ENCODE peak calls at places on chromosomes 13 and 19, in seven cellular contexts. T is body of pancreas, A is LNCaP clone FGC, U is foreskin fibroblast, R is astrocyte of the cerebellum, W is heart left ventricle, F is transverse colon. Z is an unnamed sample.

GRCh38 chr13:73985789-73986188 is 148.4 kb downstream of the KLF12 start:
- DNase-seq in T (no peak), A (no peak), U (no peak), R (no peak), W (no peak), F (no peak), Z (no peak)

GRCh38 chr19:35549174-35549788 is 3.9 kb downstream of the TMEM147 start:
- DNase-seq in T (peak), A (no peak), U (peak), R (peak), W (peak), F (peak), Z (peak)

GRCh38 chr19:20247016-20247683 is 80.1 kb downstream of the ZNF486 start:
- DNase-seq in T (peak), A (peak), U (no peak), R (no peak), W (no peak), F (no peak), Z (peak)

GRCh38 chr13:32903720-32904119 is 112.5 kb upstream of the KL start:
- DNase-seq in T (peak), A (no peak), U (no peak), R (no peak), W (peak), F (no peak), Z (no peak)

GRCh38 chr19:50368649-50369570 is 3.5 kb upstream of the NAPSA start:
- DNase-seq in T (peak), A (peak), U (peak), R (peak), W (peak), F (peak), Z (peak)

GRCh38 chr19:16530540-16531379 is 11.5 kb downstream of the CHERP start:
- DNase-seq in T (no peak), A (no peak), U (no peak), R (no peak), W (no peak), F (no peak), Z (no peak)

GRCh38 chr19:40702337-40703012 is 12.0 kb upstream of the NUMBL start:
- DNase-seq in T (peak), A (no peak), U (no peak), R (no peak), W (no peak), F (no peak), Z (peak)

GRCh38 chr19:6589711-6590457 is 1.1 kb downstream of the CD70 start:
- DNase-seq in T (no peak), A (no peak), U (no peak), R (no peak), W (no peak), F (no peak), Z (no peak)

GRCh38 chr13:23660249-23660648 is 90.0 kb downstream of the TNFRSF19 start:
- DNase-seq in T (no peak), A (no peak), U (no peak), R (no peak), W (no peak), F (no peak), Z (no peak)

GRCh38 chr19:19214892-19215291 is 3.1 kb downstream of the NCAN start:
- DNase-seq in T (no peak), A (no peak), U (peak), R (peak), W (no peak), F (no peak), Z (peak)

GRCh38 chr19:5308471-5309437 is 31.9 kb downstream of the PTPRS start:
- DNase-seq in T (peak), A (no peak), U (no peak), R (peak), W (peak), F (peak), Z (peak)

GRCh38 chr19:45402469-45403070 is 2.3 kb downstream of the PPP1R13L start:
- DNase-seq in T (peak), A (no peak), U (no peak), R (no peak), W (peak), F (peak), Z (peak)

GRCh38 chr19:2276429-2276989 is 5.5 kb downstream of the PEAK3 start:
- DNase-seq in T (no peak), A (no peak), U (no peak), R (no peak), W (no peak), F (no peak), Z (no peak)

GRCh38 chr19:1076046-1076386 is 9.0 kb downstream of the ARHGAP45 start:
- DNase-seq in T (no peak), A (no peak), U (no peak), R (no peak), W (no peak), F (no peak), Z (no peak)

GRCh38 chr13:66994097-66994496 is 236.0 kb downstream of the PCDH9 start:
- DNase-seq in T (peak), A (no peak), U (peak), R (peak), W (peak), F (peak), Z (peak)

GRCh38 chr13:59690857-59691500 is 472.7 kb downstream of the DIAPH3 start:
- DNase-seq in T (no peak), A (no peak), U (peak), R (no peak), W (no peak), F (no peak), Z (peak)
- H3K4me3 ChIP-seq in T (no peak), A (no peak), U (no peak), R (no peak), W (no peak), F (no peak), Z (no peak)

GRCh38 chr13:114146629-114147028 is 14.2 kb upstream of the RASA3 start:
- DNase-seq in T (no peak), A (no peak), U (no peak), R (no peak), W (peak), F (no peak), Z (no peak)

GRCh38 chr13:114144606-114145244 is 12.3 kb upstream of the RASA3 start:
- DNase-seq in T (no peak), A (no peak), U (no peak), R (no peak), W (peak), F (peak), Z (no peak)

GRCh38 chr13:114145256-114145655 is 12.8 kb upstream of the RASA3 start:
- DNase-seq in T (no peak), A (no peak), U (no peak), R (no peak), W (no peak), F (peak), Z (no peak)

GRCh38 chr13:114145722-114146121 is 13.3 kb upstream of the RASA3 start:
- DNase-seq in T (no peak), A (no peak), U (no peak), R (no peak), W (peak), F (no peak), Z (no peak)

GRCh38 chr13:114146173-114146572 is 13.8 kb upstream of the RASA3 start:
- DNase-seq in T (no peak), A (no peak), U (no peak), R (no peak), W (peak), F (no peak), Z (no peak)
- H3K4me3 ChIP-seq in T (no peak), A (no peak), U (no peak), R (no peak), W (no peak), F (no peak), Z (no peak)

GRCh38 chr13:41833201-41833600 is 127.7 kb downstream of the VWA8 start:
- DNase-seq in T (no peak), A (no peak), U (no peak), R (no peak), W (no peak), F (no peak), Z (no peak)

GRCh38 chr13:41822560-41822959 is 138.3 kb downstream of the VWA8 start:
- DNase-seq in T (no peak), A (no peak), U (no peak), R (no peak), W (no peak), F (no peak), Z (no peak)

GRCh38 chr13:41825691-41826090 is 135.2 kb downstream of the VWA8 start:
- DNase-seq in T (no peak), A (no peak), U (no peak), R (no peak), W (no peak), F (no peak), Z (no peak)

GRCh38 chr13:41823486-41823885 is 137.4 kb downstream of the VWA8 start:
- DNase-seq in T (no peak), A (no peak), U (no peak), R (no peak), W (no peak), F (no peak), Z (no peak)

DNA sequence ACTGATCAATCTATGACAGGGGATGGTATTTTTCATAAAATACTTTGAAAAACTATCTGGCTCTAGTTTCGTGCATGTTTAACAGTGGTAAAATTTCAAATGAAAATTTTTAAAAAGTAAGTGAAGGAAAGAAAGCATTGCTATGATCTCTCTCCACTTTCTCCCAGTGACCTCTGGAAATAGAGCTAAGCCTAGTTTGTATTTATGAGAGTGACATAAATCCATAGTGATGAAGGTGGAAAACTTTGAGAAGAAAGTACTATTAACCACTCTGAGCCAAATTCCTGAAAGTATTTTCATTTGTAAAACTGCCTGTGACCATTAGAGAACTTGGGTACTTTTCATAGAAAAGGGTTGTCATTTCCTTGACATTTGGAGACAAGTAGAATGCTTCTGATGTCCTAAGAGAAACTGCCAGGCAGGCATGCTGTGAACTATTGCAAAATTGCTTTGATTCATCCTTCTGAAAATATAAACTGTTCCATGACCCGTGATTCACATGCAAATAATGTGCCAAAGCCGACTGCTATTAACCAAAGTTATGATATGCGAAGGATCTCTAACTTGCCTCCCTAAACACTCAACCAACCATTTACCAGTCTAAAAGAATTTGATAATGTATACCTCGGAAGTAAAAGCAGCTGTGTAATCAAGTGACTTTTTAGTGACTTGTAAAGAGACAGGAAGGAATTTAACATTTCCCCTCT is 133.2 kb downstream of the VWA8 start:
- DNase-seq in T (peak), A (no peak), U (peak), R (peak), W (no peak), F (no peak), Z (peak)
- H3K4me3 ChIP-seq in T (no peak), A (no peak), U (no peak), R (no peak), W (no peak), F (no peak), Z (no peak)

GRCh38 chr13:77571956-77572355 is 36.5 kb downstream of the SCEL start:
- DNase-seq in T (no peak), A (no peak), U (no peak), R (no peak), W (no peak), F (no peak), Z (no peak)
- H3K4me3 ChIP-seq in T (no peak), A (no peak), U (no peak), R (no peak), W (no peak), F (no peak), Z (no peak)

GRCh38 chr19:15369594-15369891 is 10.0 kb downstream of the AKAP8 start:
- DNase-seq in T (no peak), A (no peak), U (no peak), R (no peak), W (no peak), F (no peak), Z (no peak)
- H3K4me3 ChIP-seq in T (no peak), A (no peak), U (no peak), R (no peak), W (no peak), F (no peak), Z (no peak)

Z was measured in cardiac fibroblast.